ENCODE peak calls at places on chromosome 17, in five cellular contexts. One of them, this sample, is unnamed.

GRCh38 chr17:28953444-28954118 is 2.3 kb upstream of the PHF12 start:
- DNase-seq in NCI-H524 treated with DMSO at 0.1 percent for 48 hours: peak
- DNase-seq in fibroblast of the conjunctiva: no peak
- DNase-seq in COLO829: peak
- DNase-seq in mucosa of gallbladder: peak
- DNase-seq in this sample: no peak

GRCh38 chr17:40547079-40547784 is 18.0 kb downstream of the CCR7 start:
- DNase-seq in mucosa of gallbladder: no peak
- DNase-seq in COLO829: no peak
- DNase-seq in NCI-H524 treated with DMSO at 0.1 percent for 48 hours: no peak
- DNase-seq in fibroblast of the conjunctiva: no peak
- DNase-seq in this sample: peak

GRCh38 chr17:16941643-16942042 is 30.3 kb downstream of the TNFRSF13B start:
- DNase-seq in mucosa of gallbladder: no peak
- DNase-seq in NCI-H524 treated with DMSO at 0.1 percent for 48 hours: no peak
- DNase-seq in COLO829: no peak
- DNase-seq in fibroblast of the conjunctiva: no peak
- DNase-seq in this sample: no peak

GRCh38 chr17:62628845-62629555 is 1.5 kb downstream of the MRC2 start:
- DNase-seq in NCI-H524 treated with DMSO at 0.1 percent for 48 hours: no peak
- DNase-seq in fibroblast of the conjunctiva: no peak
- DNase-seq in mucosa of gallbladder: no peak
- DNase-seq in COLO829: no peak
- DNase-seq in this sample: no peak

GRCh38 chr17:49749730-49750129 is 14.2 kb downstream of the FAM117A start:
- DNase-seq in COLO829: no peak
- DNase-seq in fibroblast of the conjunctiva: no peak
- DNase-seq in mucosa of gallbladder: no peak
- DNase-seq in NCI-H524 treated with DMSO at 0.1 percent for 48 hours: no peak
- DNase-seq in this sample: no peak

GRCh38 chr17:46020998-46021397 is 21.9 kb downstream of the STH start:
- DNase-seq in COLO829: no peak
- DNase-seq in fibroblast of the conjunctiva: no peak
- DNase-seq in mucosa of gallbladder: no peak
- DNase-seq in NCI-H524 treated with DMSO at 0.1 percent for 48 hours: no peak
- DNase-seq in this sample: no peak

GRCh38 chr17:78497115-78497540 is 80.1 kb downstream of the DNAH17 start:
- DNase-seq in fibroblast of the conjunctiva: peak
- DNase-seq in NCI-H524 treated with DMSO at 0.1 percent for 48 hours: peak
- DNase-seq in COLO829: peak
- DNase-seq in mucosa of gallbladder: peak
- DNase-seq in this sample: peak

GRCh38 chr17:57097832-57098421 is 12.9 kb downstream of the AKAP1 start:
- DNase-seq in mucosa of gallbladder: no peak
- DNase-seq in fibroblast of the conjunctiva: peak
- DNase-seq in COLO829: no peak
- DNase-seq in NCI-H524 treated with DMSO at 0.1 percent for 48 hours: no peak
- DNase-seq in this sample: no peak

This sample was measured in MV-4-11.